ENCODE peak calls at places on chromosome 19, in nine cellular contexts. U, D, I, B, H, W, S, M and G are unnamed samples.

GRCh38 chr19:48837586-48838191 is 1.4 kb upstream of the HSD17B14 start:
- DNase-seq in I (no peak), W (no peak), M (no peak), H (no peak), S (no peak), U (no peak), D (no peak), B (no peak), G (no peak)

GRCh38 chr19:6056282-6056741 is 54.0 kb downstream of the RFX2 start:
- DNase-seq in U (no peak), S (no peak), B (no peak), I (no peak), M (no peak), H (no peak), W (no peak), D (no peak), G (no peak)

GRCh38 chr19:8611391-8611883 is 922 bp upstream of the ADAMTS10 start:
- DNase-seq in I (no peak), B (no peak), S (no peak), U (peak), M (no peak), H (no peak), W (no peak), D (no peak), G (no peak)

GRCh38 chr19:47271949-47272348 is 2.7 kb upstream of the INAFM1 start:
- DNase-seq in U (no peak), B (no peak), D (no peak), H (no peak), M (no peak), I (no peak), S (no peak), W (no peak), G (no peak)

GRCh38 chr19:29088761-29089160 is 124.2 kb downstream of the UQCRFS1 start:
- DNase-seq in I (no peak), U (no peak), W (no peak), B (no peak), D (no peak), S (no peak), M (no peak), H (no peak), G (no peak)

GRCh38 chr19:15563325-15563794 is 51.7 kb upstream of the CYP4F8 start:
- DNase-seq in H (no peak), I (no peak), M (no peak), D (no peak), W (no peak), S (no peak), B (no peak), U (no peak), G (no peak)

GRCh38 chr19:48615145-48616040 is 517 bp upstream of the FAM83E start:
- DNase-seq in S (no peak), I (no peak), D (no peak), H (no peak), U (no peak), B (no peak), M (no peak), W (no peak), G (no peak)

GRCh38 chr19:10219678-10220077 is 11.5 kb downstream of the S1PR2 start:
- DNase-seq in D (no peak), H (no peak), I (no peak), M (peak), U (peak), S (peak), W (no peak), B (no peak), G (no peak)

GRCh38 chr19:369256-369655 is 24.7 kb upstream of the MIER2 start:
- DNase-seq in U (no peak), M (no peak), H (no peak), I (no peak), D (no peak), B (no peak), W (no peak), S (no peak), G (no peak)

DNA sequence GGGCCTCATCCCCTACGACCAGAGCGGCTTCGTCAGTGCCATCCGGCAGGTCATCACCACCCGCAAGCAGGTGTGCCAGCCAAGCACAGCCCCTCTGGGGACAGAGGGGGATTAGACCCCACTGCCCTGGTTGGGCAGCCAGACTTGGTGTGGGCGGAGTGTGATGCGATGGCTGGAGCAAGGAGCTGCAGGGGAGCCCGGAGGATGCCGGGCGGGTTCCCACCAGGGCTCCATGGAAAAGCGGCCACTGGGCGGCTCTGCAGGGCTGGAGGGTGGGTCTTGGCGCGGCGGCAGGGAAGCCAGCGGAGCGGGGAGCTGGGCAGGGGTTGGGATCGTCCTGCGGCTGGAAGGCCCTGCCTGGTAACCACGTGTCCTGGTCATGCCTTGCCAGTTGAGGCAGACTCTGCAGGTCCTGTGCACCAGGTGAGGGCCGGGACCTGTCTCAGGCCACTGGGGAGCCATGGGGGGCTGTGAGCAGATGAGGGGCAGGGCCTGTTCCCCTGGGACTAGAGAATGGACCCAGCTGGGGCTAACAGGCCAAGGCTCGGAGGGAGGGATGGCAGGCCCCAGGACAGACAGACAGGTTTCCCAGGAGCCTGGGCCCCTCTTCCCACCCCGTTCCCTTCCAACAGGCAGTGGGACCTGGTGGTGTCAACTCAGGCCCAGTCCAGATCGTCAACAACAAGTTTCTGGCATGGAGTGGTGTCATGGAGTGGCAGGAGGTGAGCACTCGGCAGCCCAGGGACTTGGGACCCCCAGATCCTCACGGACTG is 6.3 kb downstream of the PTOV1 start:
- DNase-seq in B (no peak), H (no peak), D (no peak), M (no peak), S (no peak), W (no peak), I (no peak), U (no peak), G (no peak)
- H3K27ac ChIP-seq in B (peak), H (no peak), D (peak), M (no peak), S (no peak), W (no peak), I (no peak), U (no peak), G (no peak)

GRCh38 chr19:45101796-45102195 is 8.8 kb downstream of the PPP1R37 start:
- DNase-seq in D (no peak), W (no peak), B (no peak), I (no peak), S (no peak), M (no peak), H (no peak), U (no peak), G (no peak)
- H3K27ac ChIP-seq in D (no peak), W (no peak), B (peak), I (no peak), S (no peak), M (no peak), H (no peak), U (no peak), G (no peak)

GRCh38 chr19:4122480-4122879 is 1.4 kb downstream of the MAP2K2 start:
- DNase-seq in H (no peak), B (no peak), I (no peak), W (no peak), M (no peak), S (no peak), D (no peak), U (no peak), G (no peak)

GRCh38 chr19:4121815-4122214 is 2.1 kb downstream of the MAP2K2 start:
- DNase-seq in I (no peak), B (no peak), S (no peak), D (no peak), M (no peak), U (no peak), W (no peak), H (no peak), G (no peak)

GRCh38 chr19:4120933-4121612 is 2.8 kb downstream of the MAP2K2 start:
- DNase-seq in H (no peak), D (no peak), U (no peak), I (no peak), M (no peak), W (no peak), B (no peak), S (no peak), G (no peak)

GRCh38 chr19:4120531-4120930 is 3.4 kb downstream of the MAP2K2 start:
- DNase-seq in S (peak), B (no peak), U (peak), M (no peak), W (no peak), D (no peak), H (no peak), I (no peak), G (no peak)

DNA sequence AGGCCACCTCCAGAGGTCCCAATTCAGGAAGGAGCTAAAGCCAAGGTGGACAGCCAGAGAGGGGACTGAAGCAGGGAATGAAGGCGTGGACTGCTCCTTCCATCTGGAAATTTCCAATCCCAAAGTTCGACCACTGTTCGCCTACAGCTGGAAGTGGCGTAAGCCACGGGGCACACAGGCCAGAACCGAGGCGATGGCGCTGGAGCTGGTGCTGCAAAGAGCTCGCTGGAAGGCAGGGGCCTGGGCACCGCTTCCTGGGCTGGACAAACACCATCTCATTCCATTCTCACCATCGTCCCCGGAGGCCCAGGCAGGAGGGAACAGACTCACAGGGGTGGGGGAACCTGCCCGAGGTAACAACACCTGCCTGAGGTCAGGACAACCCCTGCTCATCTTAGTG is 4.2 kb downstream of the MAP2K2 start:
- DNase-seq in M (no peak), D (no peak), W (no peak), I (no peak), S (no peak), H (no peak), U (no peak), B (no peak), G (no peak)
- H3K27ac ChIP-seq in M (no peak), D (no peak), W (no peak), I (no peak), S (no peak), H (no peak), U (no peak), B (peak), G (no peak)

GRCh38 chr19:42229263-42229854 is 9.2 kb downstream of the ZNF526 start:
- DNase-seq in I (no peak), M (no peak), D (no peak), W (no peak), H (no peak), S (no peak), U (no peak), B (no peak), G (no peak)

GRCh38 chr19:42226886-42227285 is 6.8 kb downstream of the ZNF526 start:
- DNase-seq in H (no peak), I (no peak), W (no peak), S (peak), B (no peak), M (no peak), U (no peak), D (no peak), G (no peak)

GRCh38 chr19:42232435-42232834 is 10.0 kb downstream of the GSK3A start:
- DNase-seq in D (no peak), M (no peak), W (no peak), S (no peak), H (no peak), U (no peak), I (no peak), B (no peak), G (no peak)

GRCh38 chr19:42228640-42229039 is 8.5 kb downstream of the ZNF526 start:
- DNase-seq in D (no peak), M (no peak), I (no peak), U (no peak), W (no peak), H (no peak), B (no peak), S (no peak), G (no peak)

GRCh38 chr19:42229855-42230331 is 9.8 kb downstream of the ZNF526 start:
- DNase-seq in S (peak), I (no peak), D (no peak), W (no peak), U (no peak), B (no peak), H (no peak), M (no peak), G (no peak)
- H3K27ac ChIP-seq in S (no peak), I (no peak), D (no peak), W (no peak), U (peak), B (peak), H (no peak), M (no peak), G (no peak)

DNA sequence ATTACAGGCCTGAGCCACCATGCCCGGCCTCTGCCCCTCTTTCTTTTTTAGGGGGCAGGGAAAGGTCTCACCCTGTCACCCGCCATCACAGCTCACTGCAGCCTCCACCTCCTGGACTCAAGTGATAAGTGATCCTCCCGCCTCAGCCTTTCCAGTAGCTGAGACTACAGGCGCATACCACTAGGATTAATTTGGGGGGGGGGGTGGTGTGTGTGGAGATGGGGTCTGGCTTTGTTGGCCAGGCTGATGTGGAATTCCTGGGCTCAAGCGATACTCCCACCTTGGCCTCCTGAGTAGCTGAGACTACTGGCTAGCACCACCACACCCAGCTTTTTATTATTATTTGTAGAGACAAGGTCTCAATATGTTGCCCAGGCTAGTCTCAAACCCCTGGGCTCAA is 4.2 kb downstream of the APOE start:
- DNase-seq in S (no peak), H (no peak), M (no peak), B (no peak), D (no peak), W (no peak), I (no peak), U (no peak), G (no peak)
- H3K27ac ChIP-seq in S (no peak), H (no peak), M (no peak), B (peak), D (no peak), W (no peak), I (peak), U (no peak), G (no peak)

DNA sequence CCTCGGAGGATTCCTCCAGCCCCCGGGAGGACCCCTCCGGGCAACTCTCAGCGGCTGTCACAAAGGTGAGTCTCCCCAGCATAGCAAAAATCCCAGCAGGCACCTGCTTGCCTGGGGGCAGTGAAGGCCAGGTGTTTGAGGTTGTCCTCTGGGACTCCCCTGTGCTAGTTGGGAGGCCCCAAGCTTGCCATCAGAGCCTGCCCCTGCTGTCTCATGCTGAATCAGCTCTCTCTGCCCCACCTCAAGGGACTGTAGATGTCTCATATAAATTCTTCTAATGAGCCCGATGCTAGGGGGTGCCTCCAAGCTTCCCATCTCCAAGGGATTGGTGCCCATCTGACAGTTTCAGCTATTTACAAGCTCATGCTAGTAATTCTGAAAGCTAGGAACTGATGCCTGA is 53.6 kb downstream of the NWD1 start:
- DNase-seq in U (no peak), S (no peak), W (no peak), B (no peak), D (no peak), M (no peak), H (peak), I (no peak), G (no peak)
- H3K27ac ChIP-seq in U (no peak), S (no peak), W (no peak), B (no peak), D (no peak), M (no peak), H (no peak), I (no peak), G (no peak)